ENCODE peak calls at places on chromosomes 12 and 14, in seven cellular contexts. G is amygdala; E is GM12891; P is stromal cell of bone marrow; R is activated naive CD4-positive, alpha-beta T cell; H is cardiac fibroblast; F is effector memory CD4-positive, alpha-beta T cell. L is an unnamed sample.

GRCh38 chr14:61178226-61179060 is 102.7 kb downstream of the TMEM30B start:
- DNase-seq in G (no peak), E (no peak), P (peak; percentile 92), R (no peak), H (peak; percentile 92), F (no peak), L (no peak)

GRCh38 chr12:76085159-76085868 is 829 bp upstream of the NAP1L1 start:
- DNase-seq in G (no peak), E (no peak), P (no peak), R (no peak), H (peak; percentile 51), F (peak; percentile 42), L (no peak)

GRCh38 chr12:118345355-118345754 is 27.4 kb downstream of the TAOK3 start:
- DNase-seq in G (no peak), E (no peak), P (no peak), R (no peak), H (no peak), F (no peak), L (no peak)

GRCh38 chr12:24488906-24489619 is 459.8 kb downstream of the BCAT1 start:
- DNase-seq in G (no peak), E (no peak), P (no peak), R (no peak), H (no peak), F (no peak), L (no peak)

GRCh38 chr14:81430284-81430683 is 30.2 kb upstream of the STON2 start:
- DNase-seq in G (no peak), E (no peak), P (no peak), R (no peak), H (no peak), F (no peak), L (no peak)

GRCh38 chr12:103470664-103471063 is 25.1 kb downstream of the C12orf42 start:
- DNase-seq in G (no peak), E (no peak), P (no peak), R (no peak), H (no peak), F (no peak), L (no peak)

GRCh38 chr14:105309371-105309770 is 5.2 kb upstream of the PACS2 start:
- DNase-seq in G (no peak), E (no peak), P (no peak), R (no peak), H (no peak), F (no peak), L (no peak)

GRCh38 chr14:37088356-37088755 is 84.0 kb downstream of the SLC25A21 start:
- DNase-seq in G (no peak), E (no peak), P (no peak), R (no peak), H (no peak), F (no peak), L (no peak)

GRCh38 chr14:79253576-79253975 is 957.7 kb downstream of the DIO2 start:
- DNase-seq in G (no peak), E (no peak), P (no peak), R (no peak), H (no peak), F (no peak), L (no peak)

GRCh38 chr14:65847065-65847847 is 434.7 kb downstream of the FUT8 start:
- DNase-seq in G (no peak), E (peak; percentile 31), P (no peak), R (no peak), H (no peak), F (peak; percentile 66), L (no peak)

GRCh38 chr12:1108276-1108675 is 117.3 kb downstream of the ERC1 start:
- DNase-seq in G (no peak), E (peak; percentile 29), P (no peak), R (no peak), H (no peak), F (no peak), L (no peak)

GRCh38 chr12:11650279-11650696 is 814 bp downstream of the ETV6 start:
- DNase-seq in G (no peak), E (no peak), P (no peak), R (no peak), H (no peak), F (no peak), L (no peak)

GRCh38 chr12:102957339-102958050 is at the start of gene ASCL1:
- DNase-seq in G (no peak), E (no peak), P (no peak), R (no peak), H (peak; percentile 27), F (no peak), L (no peak)

GRCh38 chr12:59040651-59041050 is 120.3 kb upstream of the LRIG3 start:
- DNase-seq in G (no peak), E (no peak), P (peak; percentile 65), R (no peak), H (peak; percentile 64), F (no peak), L (no peak)

GRCh38 chr14:34365309-34365915 is 96.6 kb downstream of the SPTSSA start:
- DNase-seq in G (no peak), E (no peak), P (no peak), R (no peak), H (peak; percentile 51), F (no peak), L (no peak)

GRCh38 chr14:36078080-36078479 is 98.4 kb downstream of the PTCSC3 start:
- DNase-seq in G (no peak), E (no peak), P (no peak), R (no peak), H (no peak), F (no peak), L (no peak)

GRCh38 chr12:92466391-92467305 is 236.1 kb upstream of the PLEKHG7 start:
- DNase-seq in G (no peak), E (no peak), P (no peak), R (no peak), H (no peak), F (no peak), L (peak; percentile 9)

GRCh38 chr12:111056618-111057521 is 136.5 kb upstream of the MYL2 start:
- DNase-seq in G (no peak), E (peak; percentile 65), P (no peak), R (no peak), H (no peak), F (peak; percentile 37), L (no peak)

GRCh38 chr14:21723431-21724045 is 49.9 kb upstream of the OR4E1 start:
- DNase-seq in G (no peak), E (no peak), P (no peak), R (no peak), H (no peak), F (peak; percentile 23), L (peak; percentile 79)

GRCh38 chr12:132668191-132669088 is 18.7 kb downstream of the POLE start:
- DNase-seq in G (no peak), E (no peak), P (no peak), R (no peak), H (no peak), F (no peak), L (no peak)

GRCh38 chr14:61179776-61180398 is 101.3 kb downstream of the TMEM30B start:
- DNase-seq in G (no peak), E (no peak), P (no peak), R (no peak), H (no peak), F (no peak), L (no peak)

GRCh38 chr12:103680591-103681065 is 93.6 kb downstream of the STAB2 start:
- DNase-seq in G (no peak), E (no peak), P (no peak), R (no peak), H (peak; percentile 76), F (no peak), L (no peak)

GRCh38 chr12:113049976-113050742 is 6.4 kb upstream of the DTX1 start:
- DNase-seq in G (no peak), E (no peak), P (no peak), R (no peak), H (peak; percentile 25), F (no peak), L (no peak)

GRCh38 chr14:72560331-72560730 is 333.6 kb downstream of the DPF3 start:
- DNase-seq in G (no peak), E (no peak), P (no peak), R (no peak), H (no peak), F (no peak), L (no peak)